ENCODE peak calls at places on chromosome X, in ten cellular contexts. L, K, Y, A, B, G, E, T, M and O are unnamed samples.

GRCh38 chrX:149374751-149375150 is 130.4 kb downstream of the IDS start:
- DNase-seq in K (no peak), A (no peak), T (no peak), G (no peak), B (no peak), Y (no peak), L (no peak), E (no peak), M (no peak), O (no peak)

GRCh38 chrX:150316564-150316963 is 46.6 kb upstream of the MAMLD1 start:
- DNase-seq in M (no peak), G (no peak), B (no peak), T (no peak), K (no peak), L (no peak), Y (no peak), E (no peak), A (no peak), O (no peak)

GRCh38 chrX:142134533-142134932 is 70.6 kb downstream of the MAGEC2 start:
- DNase-seq in A (no peak), K (no peak), Y (no peak), M (no peak), E (no peak), L (no peak), T (no peak), B (no peak), G (no peak), O (no peak)

GRCh38 chrX:20265726-20266681 is 705 bp downstream of the RPS6KA3 start:
- DNase-seq in Y (peak; percentile 56), K (no peak), A (no peak), B (peak; percentile 88), G (peak; percentile 67), T (peak; percentile 24), E (no peak), L (peak; percentile 22), M (peak; percentile 70), O (peak; percentile 29)

GRCh38 chrX:68978211-68978780 is 149.5 kb downstream of the EFNB1 start:
- DNase-seq in G (no peak), A (no peak), L (peak; percentile 44), M (no peak), K (no peak), B (no peak), E (no peak), Y (no peak), T (no peak), O (no peak)

GRCh38 chrX:148649145-148649645 is 148.8 kb downstream of the AFF2 start:
- DNase-seq in E (no peak), G (no peak), A (no peak), B (no peak), M (no peak), T (no peak), L (no peak), Y (no peak), K (no peak), O (no peak)

GRCh38 chrX:1391370-1391706 is 575 bp downstream of the SLC25A6 start:
- DNase-seq in K (no peak), T (no peak), G (no peak), M (no peak), E (no peak), L (no peak), B (no peak), A (peak; percentile 79), Y (peak; percentile 97), O (no peak)

GRCh38 chrX:1727531-1728027 is 112.7 kb downstream of the ASMT start:
- DNase-seq in B (no peak), K (no peak), A (peak; percentile 7), M (no peak), E (no peak), G (no peak), L (no peak), Y (no peak), T (peak; percentile 87), O (no peak)

GRCh38 chrX:109374276-109374960 is 107.5 kb downstream of the GUCY2F start:
- DNase-seq in B (no peak), E (no peak), M (no peak), G (no peak), Y (no peak), K (no peak), T (no peak), L (no peak), A (no peak), O (no peak)

GRCh38 chrX:106178826-106179225 is 10.7 kb downstream of the PWWP3B start:
- DNase-seq in Y (no peak), G (no peak), A (no peak), E (no peak), L (no peak), B (no peak), T (no peak), M (no peak), K (no peak), O (no peak)

GRCh38 chrX:68698955-68699354 is 51.5 kb downstream of the STARD8 start:
- DNase-seq in L (no peak), B (no peak), Y (no peak), M (no peak), A (peak; percentile 66), E (no peak), K (peak; percentile 37), T (peak; percentile 18), G (no peak), O (no peak)

DNA sequence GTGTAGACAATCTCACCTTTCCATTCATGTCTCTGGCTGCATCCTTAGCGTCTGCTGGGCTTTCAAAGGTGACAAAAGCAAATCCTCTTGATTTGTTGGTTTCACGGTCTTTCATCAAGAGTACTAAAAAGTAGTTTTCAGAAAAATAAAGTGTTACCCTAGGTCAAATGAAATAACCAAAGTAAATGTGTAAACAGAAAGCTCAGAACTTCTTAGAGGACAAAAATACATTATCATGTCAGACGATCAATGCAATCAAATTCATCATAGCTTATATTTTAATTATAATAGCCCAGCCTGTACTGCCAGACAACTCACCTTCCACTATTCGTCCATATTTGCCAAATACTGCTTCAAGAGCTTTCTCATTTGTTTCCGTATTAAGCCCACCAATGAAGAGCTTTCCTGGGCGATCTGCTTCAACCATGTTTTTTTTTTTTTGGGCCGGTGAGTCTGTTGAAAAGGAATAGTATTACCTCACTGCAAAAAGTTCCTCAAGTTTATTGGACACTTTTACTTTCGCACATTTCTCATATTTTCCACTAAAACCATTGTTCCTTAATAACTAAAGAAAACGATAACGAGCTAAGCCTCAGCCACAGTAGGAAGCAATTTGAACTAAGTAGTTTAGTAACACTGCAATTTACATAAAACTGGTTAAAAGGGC is 1.4 kb downstream of the RBMX start:
- DNase-seq in Y (no peak), L (no peak), K (no peak), E (no peak), B (no peak), M (no peak), G (no peak), A (no peak), T (no peak), O (no peak)
- TF ChIP-seq EP300 in Y (no peak), L (no peak), K (no peak), E (no peak), B (no peak), M (no peak), G (no peak), A (no peak), T (no peak), O (no peak)

GRCh38 chrX:16267431-16267830 is 100.2 kb downstream of the MAGEB17 start:
- DNase-seq in T (no peak), Y (no peak), A (no peak), K (no peak), E (no peak), B (no peak), L (no peak), M (no peak), G (no peak), O (no peak)
- TF ChIP-seq EP300 in T (no peak), Y (no peak), A (no peak), K (no peak), E (no peak), B (no peak), L (no peak), M (no peak), G (no peak), O (no peak)

DNA sequence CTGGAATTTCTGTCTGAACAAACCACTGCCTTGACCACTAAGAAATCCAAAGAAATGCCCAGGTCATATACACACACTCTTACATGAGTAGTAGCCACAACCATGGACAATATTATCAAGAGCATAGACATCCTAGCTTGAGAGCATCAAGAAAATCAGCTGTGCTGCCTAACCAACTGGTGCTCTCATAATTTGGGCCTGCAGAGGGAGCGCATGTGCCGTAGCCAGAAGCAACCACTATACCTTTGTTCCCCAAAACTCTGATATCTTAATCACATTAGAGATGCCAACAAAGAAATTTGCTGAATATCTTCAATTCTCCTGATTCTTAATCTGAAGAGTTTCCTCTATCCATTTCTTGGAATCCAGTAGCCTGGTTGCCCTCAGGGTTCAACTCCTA is 163.6 kb downstream of the ZNF674 start:
- DNase-seq in M (no peak), Y (no peak), T (peak; percentile 48), K (no peak), L (no peak), E (no peak), G (no peak), B (no peak), A (peak; percentile 6), O (peak; percentile 12)
- TF ChIP-seq EP300 in M (no peak), Y (no peak), T (no peak), K (no peak), L (no peak), E (no peak), G (no peak), B (no peak), A (no peak), O (no peak)

GRCh38 chrX:38987135-38987780 is 186.0 kb downstream of the MID1IP1 start:
- DNase-seq in A (no peak), Y (peak; percentile 17), B (peak; percentile 18), M (no peak), K (no peak), L (no peak), E (no peak), G (no peak), T (no peak), O (peak; percentile 12)

GRCh38 chrX:38982843-38983242 is 181.6 kb downstream of the MID1IP1 start:
- DNase-seq in Y (no peak), K (no peak), A (no peak), L (no peak), E (no peak), T (no peak), M (no peak), B (no peak), G (no peak), O (no peak)

GRCh38 chrX:38985945-38986344 is 184.7 kb downstream of the MID1IP1 start:
- DNase-seq in E (no peak), M (no peak), A (no peak), K (no peak), L (no peak), B (no peak), G (no peak), T (no peak), Y (no peak), O (no peak)

GRCh38 chrX:38986586-38986985 is 185.3 kb downstream of the MID1IP1 start:
- DNase-seq in T (no peak), M (no peak), K (no peak), B (no peak), A (no peak), E (no peak), Y (no peak), G (no peak), L (no peak), O (no peak)

DNA sequence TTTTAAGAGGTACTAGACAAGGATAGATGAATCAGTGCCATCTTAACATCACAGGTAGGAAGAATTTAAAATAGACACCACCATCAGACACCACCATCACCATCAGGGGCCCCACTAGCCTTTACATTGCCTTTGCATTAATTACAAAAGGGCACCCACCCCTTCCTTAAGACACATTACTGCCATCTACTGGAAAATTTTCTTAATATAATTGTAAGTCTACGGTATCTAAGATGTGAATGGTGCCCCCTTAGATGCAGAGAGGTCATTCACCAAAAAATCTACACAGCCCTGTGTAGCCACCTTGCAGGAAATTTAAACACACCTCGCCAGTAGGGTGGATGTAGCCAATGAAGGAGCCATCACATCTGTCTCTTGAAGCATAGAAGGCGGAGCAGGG is 184.1 kb downstream of the MID1IP1 start:
- DNase-seq in G (no peak), T (peak; percentile 19), L (no peak), K (no peak), A (no peak), B (no peak), Y (peak; percentile 13), M (no peak), E (no peak), O (no peak)
- TF ChIP-seq EP300 in G (no peak), T (no peak), L (no peak), K (no peak), A (no peak), B (no peak), Y (no peak), M (no peak), E (no peak), O (no peak)